ENCODE peak calls at places on chromosomes 13 and 19, in five cellular contexts. R, O, Q, A and B are unnamed samples.

GRCh38 chr13:98103942-98104880 is 38.7 kb upstream of the FARP1 start:
- DNase-seq in R (no peak), O (peak), Q (no peak), A (no peak), B (no peak)

GRCh38 chr19:42254083-42254849 is 662 bp downstream of the ERF start:
- DNase-seq in R (no peak), O (peak), Q (peak), A (no peak), B (no peak)

GRCh38 chr13:50123002-50123401 is 107.8 kb downstream of the KCNRG start:
- DNase-seq in R (no peak), O (no peak), Q (no peak), A (no peak), B (no peak)

GRCh38 chr19:47372603-47373002 is 23.5 kb downstream of the DHX34 start:
- DNase-seq in R (no peak), O (no peak), Q (no peak), A (no peak), B (no peak)

GRCh38 chr13:53417601-53418000 is 389.0 kb downstream of the OLFM4 start:
- DNase-seq in R (no peak), O (no peak), Q (no peak), A (no peak), B (no peak)

GRCh38 chr13:75637101-75637774 is 1.1 kb downstream of the LMO7 start:
- DNase-seq in R (no peak), O (no peak), Q (no peak), A (no peak), B (no peak)

GRCh38 chr19:45640849-45641273 is 1.7 kb upstream of the EML2 start:
- DNase-seq in R (no peak), O (peak), Q (no peak), A (no peak), B (peak)

GRCh38 chr19:458091-459042 is 2.5 kb downstream of the SHC2 start:
- DNase-seq in R (no peak), O (no peak), Q (no peak), A (no peak), B (no peak)

GRCh38 chr19:4609878-4610511 is 29.3 kb upstream of the TNFAIP8L1 start:
- DNase-seq in R (no peak), O (no peak), Q (no peak), A (no peak), B (no peak)

GRCh38 chr19:34504273-34504808 is 22.8 kb downstream of the WTIP start:
- DNase-seq in R (no peak), O (no peak), Q (no peak), A (no peak), B (no peak)

GRCh38 chr13:71028884-71029283 is 838.1 kb downstream of the DACH1 start:
- DNase-seq in R (no peak), O (no peak), Q (no peak), A (no peak), B (no peak)

GRCh38 chr19:42074513-42075363 is 1.2 kb upstream of the ZNF574 start:
- DNase-seq in R (no peak), O (peak), Q (no peak), A (no peak), B (no peak)

GRCh38 chr13:75675421-75675820 is 39.3 kb downstream of the LMO7 start:
- DNase-seq in R (no peak), O (no peak), Q (no peak), A (no peak), B (no peak)

DNA sequence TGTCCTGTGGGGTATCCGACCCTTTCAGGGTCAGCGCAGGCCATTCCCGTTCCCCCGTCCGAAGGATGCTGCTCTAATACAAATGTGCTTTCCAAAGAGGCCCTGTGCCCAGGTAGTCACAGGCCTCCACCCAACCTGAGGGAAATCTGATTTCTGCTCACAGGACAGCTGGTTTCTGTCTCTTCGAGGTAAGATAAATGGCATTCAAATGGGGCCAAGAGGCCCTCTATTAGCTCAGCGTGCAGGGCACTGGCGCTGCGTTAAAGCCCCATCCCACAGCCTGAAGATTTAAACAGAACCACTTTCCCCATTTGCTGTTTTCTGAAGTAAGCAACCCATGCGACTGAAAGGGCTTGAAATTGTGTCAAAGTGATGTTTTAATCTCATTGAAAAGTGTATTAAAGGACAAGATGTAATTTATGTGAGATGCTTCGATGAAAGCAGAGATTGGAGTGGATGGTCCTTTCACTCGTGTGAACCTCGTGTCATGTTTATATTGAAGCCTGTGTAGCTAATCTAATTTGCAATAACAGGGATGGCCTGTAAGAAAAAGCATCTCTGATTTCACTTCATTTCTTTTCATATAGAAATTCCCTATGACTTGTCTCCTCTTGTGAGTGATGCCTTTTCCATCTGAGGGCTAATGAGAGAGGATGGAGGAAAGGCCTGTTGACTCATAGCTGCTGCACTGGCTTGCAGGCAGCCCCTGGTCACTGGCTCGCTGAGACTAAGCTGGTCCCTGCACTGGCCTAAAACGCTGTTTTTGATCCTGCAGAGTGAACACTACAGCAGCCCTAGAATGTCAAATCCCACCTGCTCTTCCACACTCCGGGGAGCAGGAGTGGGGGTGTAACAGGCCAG is 7.3 kb upstream of the SOX1 start:
- DNase-seq in R (no peak), O (no peak), Q (no peak), A (no peak), B (no peak)
- TF ChIP-seq EZH2 in R (peak), O (no peak), Q (no peak), A (no peak), B (no peak)

GRCh38 chr19:2043269-2043641 is 7.8 kb downstream of the MKNK2 start:
- DNase-seq in R (no peak), O (peak), Q (no peak), A (no peak), B (no peak)

GRCh38 chr19:2040647-2041435 is 10.2 kb downstream of the MKNK2 start:
- DNase-seq in R (no peak), O (no peak), Q (no peak), A (no peak), B (no peak)

GRCh38 chr19:2041436-2041685 is 9.7 kb downstream of the MKNK2 start:
- DNase-seq in R (no peak), O (no peak), Q (no peak), A (no peak), B (no peak)

GRCh38 chr19:2042485-2043268 is 8.4 kb downstream of the MKNK2 start:
- DNase-seq in R (no peak), O (no peak), Q (no peak), A (no peak), B (no peak)

DNA sequence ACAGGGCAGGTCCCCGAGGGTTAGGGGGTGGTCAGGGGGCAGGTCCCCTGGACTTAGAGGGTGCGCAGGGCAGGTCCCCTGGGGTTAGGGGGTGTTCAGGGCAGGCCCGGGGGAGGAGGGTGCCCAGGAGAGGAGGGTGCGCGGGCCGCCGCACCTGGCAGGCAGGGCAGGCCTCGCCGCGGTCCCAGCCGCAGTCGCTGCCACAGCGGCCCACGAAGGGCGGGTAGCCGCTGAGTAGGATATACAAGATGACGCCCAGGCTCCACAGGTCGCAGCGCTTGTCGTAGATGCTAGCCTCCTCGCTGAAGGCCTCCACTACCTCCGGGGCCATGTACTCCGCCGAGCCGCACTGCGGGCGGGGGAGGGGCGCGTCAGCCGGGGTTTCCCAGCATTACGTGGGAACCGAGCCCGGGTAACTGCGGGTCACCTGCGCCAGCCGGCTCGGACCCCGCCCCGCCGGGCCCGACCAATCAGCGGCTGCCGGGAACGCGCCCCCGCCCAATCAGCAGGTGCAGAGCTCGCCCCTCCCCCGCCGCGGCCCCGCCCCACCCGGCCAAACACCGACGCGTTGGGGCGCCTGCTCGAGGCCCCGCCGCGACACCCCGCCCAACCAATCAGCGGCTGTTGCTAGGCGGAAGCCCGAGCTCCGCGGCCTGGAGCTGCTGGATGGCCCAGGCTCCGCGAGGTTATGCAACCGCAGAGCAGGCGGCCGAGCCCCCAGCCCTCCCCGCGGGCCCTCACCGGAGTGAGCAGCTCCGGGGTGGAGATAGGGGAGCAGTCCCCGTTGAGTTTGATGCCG is 9.2 kb downstream of the MKNK2 start:
- DNase-seq in R (peak), O (peak), Q (peak), A (peak), B (peak)
- TF ChIP-seq POLR2A in R (peak), O (peak), Q (no peak), A (peak), B (no peak)

GRCh38 chr19:13143135-13143534 is 7.0 kb downstream of the STX10 start:
- DNase-seq in R (no peak), O (no peak), Q (no peak), A (no peak), B (no peak)
- TF ChIP-seq EZH2 in R (no peak), O (no peak), Q (no peak), A (no peak), B (no peak)

DNA sequence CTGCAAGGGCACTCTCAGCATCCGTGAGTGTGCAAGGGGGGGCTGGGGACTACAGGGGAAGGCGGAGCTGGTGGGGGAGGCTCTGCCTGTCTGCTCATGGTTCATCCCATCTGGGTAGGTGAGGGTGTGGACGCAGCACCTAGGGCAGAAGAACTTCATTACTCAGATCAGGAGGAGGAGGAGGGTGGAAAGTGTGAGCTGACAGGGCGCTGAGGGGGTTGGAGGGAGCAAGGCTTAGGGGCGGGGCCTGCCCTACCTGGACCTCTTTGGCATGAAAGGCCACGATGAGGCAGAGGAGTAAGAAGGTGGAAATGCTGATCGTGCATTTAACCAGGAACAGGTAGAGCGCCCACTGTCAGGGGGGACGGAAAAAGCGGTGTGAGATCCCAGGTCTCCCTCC is 4.5 kb downstream of the KCNN4 start:
- DNase-seq in R (no peak), O (peak), Q (no peak), A (no peak), B (no peak)
- TF ChIP-seq POLR2A in R (no peak), O (no peak), Q (no peak), A (no peak), B (no peak)

DNA sequence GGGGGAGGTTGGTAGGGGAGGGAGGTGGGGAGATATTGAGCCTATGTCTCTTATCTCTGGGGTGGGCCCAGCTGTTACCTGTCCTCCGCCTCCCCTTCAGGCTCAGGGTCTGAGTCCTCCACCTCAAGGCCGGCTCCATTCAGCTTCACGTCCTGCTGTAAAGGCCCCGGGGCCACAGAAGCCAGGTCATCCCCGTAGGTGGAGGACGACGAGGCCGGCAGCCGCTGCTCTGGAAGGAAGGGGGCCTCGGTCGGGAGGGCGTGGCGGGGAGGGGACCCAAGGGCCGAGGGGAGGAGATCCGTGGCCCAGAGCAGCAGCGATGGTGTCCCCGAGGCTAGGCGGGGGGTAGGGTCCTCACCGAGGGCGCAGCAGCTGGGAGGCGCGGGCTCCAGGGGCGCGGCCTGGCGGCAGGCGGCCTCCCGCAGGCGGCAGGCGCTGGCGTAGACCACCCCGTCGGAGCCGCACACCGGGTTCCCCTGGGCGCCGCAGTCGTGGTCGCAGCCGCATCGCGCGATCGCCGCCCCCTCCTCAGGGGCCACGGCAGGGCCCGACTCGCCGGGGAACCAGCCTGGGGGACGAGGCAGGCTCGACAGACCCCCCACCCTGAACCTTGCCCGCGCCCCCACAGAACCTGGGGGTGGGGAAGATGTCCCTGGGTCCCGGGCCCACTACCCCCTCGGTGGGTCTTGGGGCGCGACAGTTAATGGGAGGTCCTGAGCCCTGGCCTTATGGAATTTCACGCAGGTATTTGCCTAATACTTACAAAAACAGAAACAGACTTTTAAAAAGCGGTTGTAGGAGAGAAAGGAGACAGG is 7.5 kb downstream of the F2RL3 start:
- DNase-seq in R (no peak), O (peak), Q (peak), A (no peak), B (no peak)
- TF ChIP-seq EZH2 in R (no peak), O (no peak), Q (peak), A (no peak), B (no peak)

DNA sequence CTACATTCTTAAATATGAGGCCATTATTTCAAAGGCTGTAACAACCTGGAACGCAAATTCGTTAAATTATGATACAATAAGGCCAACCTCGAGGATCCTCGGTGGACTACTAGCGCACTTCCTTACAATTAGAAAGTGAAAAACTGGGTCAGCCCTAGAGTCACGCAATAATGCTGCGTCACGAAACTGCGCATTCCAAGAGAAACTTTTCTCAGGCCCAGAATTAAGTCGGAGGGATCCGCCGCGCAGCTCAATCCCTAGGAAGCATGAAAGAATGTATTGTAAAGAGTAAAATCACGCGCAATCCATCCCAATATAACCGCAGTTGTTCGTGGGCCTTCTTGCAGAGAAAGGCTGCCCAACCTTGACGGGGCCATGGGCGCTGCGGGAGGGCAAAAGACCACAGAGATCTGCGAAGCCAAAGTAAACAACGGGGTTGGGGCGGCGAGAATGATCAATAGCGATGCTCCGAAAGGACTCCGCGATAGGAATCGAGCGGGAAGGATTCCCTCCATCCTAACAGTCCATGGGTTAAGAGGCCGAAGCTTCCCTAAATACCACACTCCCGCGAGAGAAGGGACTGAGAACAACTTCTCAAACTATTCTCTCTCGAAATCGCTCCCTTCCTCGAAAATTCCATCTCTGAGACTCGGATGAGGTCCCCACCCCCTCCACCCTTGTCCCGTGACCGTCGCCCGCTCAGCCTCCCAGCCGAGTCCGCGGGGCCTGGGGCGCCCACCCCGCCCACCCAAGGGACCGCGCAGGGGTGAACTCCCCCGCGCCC is 564 bp downstream of the SPART start:
- DNase-seq in R (no peak), O (peak), Q (peak), A (no peak), B (no peak)
- TF ChIP-seq POLR2A in R (peak), O (peak), Q (peak), A (no peak), B (no peak)